ENCODE peak calls at places on chromosome 13, in four cellular contexts. One of them, this sample, is unnamed.

GRCh38 chr13:63693696-63694095 is 2278.0 kb upstream of the PCDH20 start:
- DNase-seq in HFFc6: no peak
- DNase-seq in esophagus muscularis mucosa: no peak
- DNase-seq in activated T-cell treated with anti-CD3 and anti-CD28 coated beads for 1 hour: no peak
- DNase-seq in this sample: no peak

GRCh38 chr13:24741791-24742190 is 22.2 kb upstream of the RNF17 start:
- DNase-seq in HFFc6: no peak
- DNase-seq in esophagus muscularis mucosa: no peak
- DNase-seq in activated T-cell treated with anti-CD3 and anti-CD28 coated beads for 1 hour: no peak
- DNase-seq in this sample: no peak

GRCh38 chr13:42272115-42272756 is at the start of gene AKAP11:
- DNase-seq in HFFc6: no peak
- DNase-seq in esophagus muscularis mucosa: peak
- DNase-seq in activated T-cell treated with anti-CD3 and anti-CD28 coated beads for 1 hour: peak
- DNase-seq in this sample: peak

GRCh38 chr13:98879965-98880364 is 97.9 kb downstream of the DOCK9 start:
- DNase-seq in HFFc6: no peak
- DNase-seq in esophagus muscularis mucosa: no peak
- DNase-seq in activated T-cell treated with anti-CD3 and anti-CD28 coated beads for 1 hour: no peak
- DNase-seq in this sample: no peak

GRCh38 chr13:93249259-93249917 is 22.8 kb downstream of the GPC6 start:
- DNase-seq in HFFc6: peak
- DNase-seq in esophagus muscularis mucosa: no peak
- DNase-seq in activated T-cell treated with anti-CD3 and anti-CD28 coated beads for 1 hour: no peak
- DNase-seq in this sample: no peak

GRCh38 chr13:22235950-22236290 is 565.0 kb downstream of the FGF9 start:
- DNase-seq in HFFc6: no peak
- DNase-seq in esophagus muscularis mucosa: peak
- DNase-seq in activated T-cell treated with anti-CD3 and anti-CD28 coated beads for 1 hour: no peak
- DNase-seq in this sample: no peak

GRCh38 chr13:76225815-76226489 is 589.8 kb downstream of the LMO7 start:
- DNase-seq in HFFc6: no peak
- DNase-seq in esophagus muscularis mucosa: no peak
- DNase-seq in activated T-cell treated with anti-CD3 and anti-CD28 coated beads for 1 hour: no peak
- DNase-seq in this sample: no peak

GRCh38 chr13:113647351-113648217 is 10.4 kb downstream of the ATP4B start:
- DNase-seq in HFFc6: peak
- DNase-seq in esophagus muscularis mucosa: no peak
- DNase-seq in activated T-cell treated with anti-CD3 and anti-CD28 coated beads for 1 hour: no peak
- DNase-seq in this sample: peak

GRCh38 chr13:73551736-73552135 is 492.9 kb downstream of the KLF5 start:
- DNase-seq in HFFc6: no peak
- DNase-seq in esophagus muscularis mucosa: no peak
- DNase-seq in activated T-cell treated with anti-CD3 and anti-CD28 coated beads for 1 hour: no peak
- DNase-seq in this sample: no peak

GRCh38 chr13:43865892-43866291 is 13.6 kb downstream of the CCDC122 start:
- DNase-seq in HFFc6: peak
- DNase-seq in esophagus muscularis mucosa: no peak
- DNase-seq in activated T-cell treated with anti-CD3 and anti-CD28 coated beads for 1 hour: no peak
- DNase-seq in this sample: no peak